ENCODE peak calls at places on chromosomes 13 and 19, in eight cellular contexts. I is MM.1S, X is lower leg skin, O is right atrium auricular region, N is fibroblast of mammary gland, U is left ventricle myocardium inferior, Z is fibroblast of lung, E is cardiac muscle cell. J is an unnamed sample.

GRCh38 chr13:91946498-91947070 is 548.2 kb downstream of the GPC5 start:
- DNase-seq in I (peak; percentile 27), X (no peak), O (no peak), N (no peak), U (no peak), Z (peak; percentile 16), E (peak; percentile 41), J (peak; percentile 1)

GRCh38 chr19:27741236-27741635 is 1471.7 kb downstream of the UQCRFS1 start:
- DNase-seq in I (no peak), X (no peak), O (peak; percentile 16), N (no peak), U (no peak), Z (no peak), E (no peak), J (no peak)

GRCh38 chr13:32234914-32235313 is 80.2 kb downstream of the ZAR1L start:
- DNase-seq in I (no peak), X (no peak), O (no peak), N (no peak), U (no peak), Z (no peak), E (no peak), J (no peak)

GRCh38 chr13:99257291-99257690 is 888 bp downstream of the GPR18 start:
- DNase-seq in I (no peak), X (no peak), O (no peak), N (no peak), U (no peak), Z (no peak), E (no peak), J (no peak)

GRCh38 chr13:110113284-110113764 is 193.6 kb downstream of the COL4A1 start:
- DNase-seq in I (no peak), X (no peak), O (no peak), N (peak; percentile 77), U (no peak), Z (peak; percentile 84), E (no peak), J (no peak)

GRCh38 chr19:40806385-40807146 is 7.6 kb downstream of the EGLN2 start:
- DNase-seq in I (no peak), X (peak; percentile 87), O (peak; percentile 90), N (peak; percentile 95), U (peak; percentile 77), Z (peak; percentile 96), E (peak; percentile 77), J (peak; percentile 71)

GRCh38 chr13:52085416-52085815 is 43.5 kb downstream of the NEK5 start:
- DNase-seq in I (no peak), X (no peak), O (no peak), N (peak; percentile 81), U (no peak), Z (peak; percentile 59), E (no peak), J (no peak)

GRCh38 chr13:26965976-26966375 is 205.4 kb upstream of the GPR12 start:
- DNase-seq in I (no peak), X (no peak), O (no peak), N (peak; percentile 68), U (peak; percentile 81), Z (peak; percentile 84), E (no peak), J (no peak)

GRCh38 chr13:78595458-78595818 is 7.9 kb downstream of the POU4F1 start:
- DNase-seq in I (no peak), X (no peak), O (no peak), N (no peak), U (no peak), Z (no peak), E (no peak), J (no peak)

GRCh38 chr19:3664879-3665642 is 35.2 kb downstream of the PIP5K1C start:
- DNase-seq in I (no peak), X (no peak), O (no peak), N (no peak), U (no peak), Z (no peak), E (no peak), J (no peak)

GRCh38 chr13:65414187-65414586 is 1815.9 kb downstream of the PCDH9 start:
- DNase-seq in I (no peak), X (no peak), O (no peak), N (no peak), U (no peak), Z (no peak), E (no peak), J (no peak)

GRCh38 chr19:39397360-39398296 is 6.5 kb downstream of the MED29 start:
- DNase-seq in I (peak; percentile 82), X (peak; percentile 92), O (peak; percentile 92), N (peak; percentile 85), U (peak; percentile 91), Z (peak; percentile 63), E (peak; percentile 86), J (peak; percentile 98)

GRCh38 chr19:3880471-3881271 is at the start of gene ATCAY:
- DNase-seq in I (no peak), X (no peak), O (no peak), N (no peak), U (no peak), Z (no peak), E (peak; percentile 27), J (no peak)

GRCh38 chr13:100491164-100491847 is 97.3 kb downstream of the GGACT start:
- DNase-seq in I (no peak), X (no peak), O (peak; percentile 72), N (peak; percentile 87), U (peak; percentile 45), Z (peak; percentile 77), E (no peak), J (no peak)

GRCh38 chr19:6489278-6490061 is 7.9 kb upstream of the DENND1C start:
- DNase-seq in I (peak; percentile 58), X (no peak), O (no peak), N (no peak), U (no peak), Z (no peak), E (no peak), J (no peak)

GRCh38 chr19:49231389-49231788 is 73.8 kb downstream of the TRPM4 start:
- DNase-seq in I (peak; percentile 42), X (no peak), O (no peak), N (no peak), U (no peak), Z (no peak), E (no peak), J (no peak)

GRCh38 chr13:32587774-32588165 is 1.5 kb downstream of the PDS5B start:
- DNase-seq in I (peak; percentile 15), X (no peak), O (no peak), N (peak; percentile 42), U (no peak), Z (peak; percentile 39), E (no peak), J (no peak)

GRCh38 chr13:73341748-73342147 is 282.9 kb downstream of the KLF5 start:
- DNase-seq in I (no peak), X (no peak), O (no peak), N (peak; percentile 68), U (no peak), Z (peak; percentile 85), E (no peak), J (no peak)

GRCh38 chr19:13212759-13213330 is 62.6 kb downstream of the IER2 start:
- DNase-seq in I (peak; percentile 43), X (peak; percentile 28), O (no peak), N (peak; percentile 63), U (peak; percentile 50), Z (peak; percentile 28), E (peak; percentile 50), J (peak; percentile 76)

GRCh38 chr13:102930566-102930965 is 84.7 kb downstream of the ERCC5 start:
- DNase-seq in I (no peak), X (no peak), O (no peak), N (no peak), U (no peak), Z (no peak), E (no peak), J (no peak)

GRCh38 chr13:101714195-101714594 is 261.7 kb downstream of the ITGBL1 start:
- DNase-seq in I (no peak), X (no peak), O (no peak), N (no peak), U (no peak), Z (no peak), E (no peak), J (no peak)

GRCh38 chr13:101718496-101718895 is 266.0 kb downstream of the ITGBL1 start:
- DNase-seq in I (no peak), X (no peak), O (no peak), N (no peak), U (no peak), Z (no peak), E (no peak), J (no peak)
- TF ChIP-seq CTCF in I (no peak), X (no peak), O (no peak), N (no peak), U (no peak), Z (no peak), E (no peak), J (no peak)

GRCh38 chr13:112808377-112809140 is 118.7 kb downstream of the ATP11A start:
- DNase-seq in I (no peak), X (no peak), O (peak; percentile 49), N (no peak), U (no peak), Z (no peak), E (no peak), J (no peak)
- TF ChIP-seq CTCF in I (no peak), X (no peak), O (no peak), N (no peak), U (no peak), Z (no peak), E (no peak), J (no peak)

DNA sequence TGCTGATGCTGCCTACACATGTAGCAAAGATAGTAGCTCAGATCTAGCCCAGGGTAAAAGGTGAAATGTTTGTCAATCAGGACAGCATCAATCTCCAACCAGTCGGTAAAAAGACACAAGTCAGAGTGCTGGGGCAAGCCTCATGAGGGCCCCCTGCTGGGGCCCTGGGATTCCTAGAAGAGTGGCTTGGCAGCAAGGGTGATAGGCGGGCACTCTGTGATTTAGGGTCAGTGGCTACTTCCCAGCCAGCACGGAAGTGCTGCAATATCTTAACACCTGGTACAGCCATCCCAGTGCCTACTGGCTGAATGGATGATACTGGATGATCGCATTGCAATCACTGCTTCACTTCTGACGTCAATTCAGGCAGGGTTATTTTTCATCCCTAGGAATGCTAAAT is 432.2 kb downstream of the FGF9 start:
- DNase-seq in I (no peak), X (no peak), O (no peak), N (no peak), U (no peak), Z (no peak), E (no peak), J (peak; percentile 39)
- TF ChIP-seq CTCF in I (no peak), X (no peak), O (peak; percentile 31), N (no peak), U (peak; percentile 38), Z (no peak), E (no peak), J (no peak)

GRCh38 chr19:16024266-16025107 is 51.8 kb upstream of the TPM4 start:
- DNase-seq in I (no peak), X (no peak), O (no peak), N (no peak), U (no peak), Z (no peak), E (no peak), J (no peak)

GRCh38 chr19:16023558-16023915 is 52.8 kb upstream of the TPM4 start:
- DNase-seq in I (no peak), X (no peak), O (no peak), N (no peak), U (no peak), Z (no peak), E (no peak), J (no peak)

GRCh38 chr19:16026756-16027155 is 49.5 kb upstream of the TPM4 start:
- DNase-seq in I (no peak), X (no peak), O (no peak), N (peak; percentile 14), U (no peak), Z (no peak), E (no peak), J (no peak)

GRCh38 chr19:16026131-16026530 is 50.2 kb upstream of the TPM4 start:
- DNase-seq in I (no peak), X (no peak), O (no peak), N (no peak), U (no peak), Z (no peak), E (no peak), J (no peak)

GRCh38 chr19:16025108-16026101 is 50.9 kb upstream of the TPM4 start:
- DNase-seq in I (peak; percentile 19), X (no peak), O (no peak), N (peak; percentile 86), U (no peak), Z (peak; percentile 36), E (no peak), J (no peak)
- TF ChIP-seq CTCF in I (peak; percentile 40), X (no peak), O (peak; percentile 19), N (peak; percentile 71), U (peak; percentile 39), Z (peak; percentile 58), E (peak; percentile 61), J (no peak)

J was measured in mucosa of descending colon.